ENCODE peak calls at places on chromosomes 13 and 19, in ten cellular contexts. T, X, C, K, S, P, G, N, M and I are unnamed samples.

GRCh38 chr13:80157261-80157942 is 183.5 kb downstream of the SPRY2 start:
- DNase-seq in T (no peak), X (no peak), C (no peak), K (no peak), S (no peak), P (no peak), G (no peak), N (no peak), M (no peak), I (no peak)

GRCh38 chr13:41960700-41961697 is at the start of gene VWA8:
- DNase-seq in T (peak), X (peak), C (peak), K (peak), S (peak), P (peak), G (peak), N (peak), M (peak), I (peak)

GRCh38 chr13:106129993-106130392 is 405.5 kb downstream of the EFNB2 start:
- DNase-seq in T (no peak), X (no peak), C (no peak), K (no peak), S (no peak), P (no peak), G (no peak), N (no peak), M (no peak), I (no peak)

GRCh38 chr13:45339867-45340266 is 1.1 kb downstream of the TPT1 start:
- DNase-seq in T (no peak), X (no peak), C (no peak), K (no peak), S (no peak), P (no peak), G (no peak), N (no peak), M (no peak), I (no peak)

GRCh38 chr13:22846551-22846950 is 334.2 kb upstream of the SGCG start:
- DNase-seq in T (no peak), X (no peak), C (no peak), K (no peak), S (no peak), P (no peak), G (no peak), N (no peak), M (no peak), I (no peak)

GRCh38 chr13:52760078-52760477 is 20.5 kb upstream of the CNMD start:
- DNase-seq in T (no peak), X (no peak), C (no peak), K (no peak), S (no peak), P (no peak), G (no peak), N (no peak), M (no peak), I (no peak)

GRCh38 chr19:33683881-33684549 is 62.3 kb downstream of the CHST8 start:
- DNase-seq in T (peak), X (peak), C (peak), K (no peak), S (no peak), P (no peak), G (no peak), N (no peak), M (no peak), I (no peak)

GRCh38 chr19:13234518-13234917 is 84.3 kb downstream of the IER2 start:
- DNase-seq in T (peak), X (no peak), C (peak), K (peak), S (peak), P (no peak), G (no peak), N (peak), M (no peak), I (peak)

GRCh38 chr13:44373601-44374347 is at the start of gene SERP2:
- DNase-seq in T (peak), X (no peak), C (peak), K (no peak), S (no peak), P (no peak), G (peak), N (no peak), M (no peak), I (peak)

GRCh38 chr13:84649853-84650252 is 767.6 kb upstream of the SLITRK1 start:
- DNase-seq in T (no peak), X (no peak), C (no peak), K (no peak), S (no peak), P (no peak), G (no peak), N (no peak), M (no peak), I (no peak)

GRCh38 chr13:50410921-50411712 is 395.9 kb downstream of the KCNRG start:
- DNase-seq in T (peak), X (peak), C (peak), K (no peak), S (no peak), P (no peak), G (no peak), N (peak), M (no peak), I (no peak)

GRCh38 chr19:10010247-10010691 is at the start of gene COL5A3:
- DNase-seq in T (peak), X (no peak), C (peak), K (no peak), S (no peak), P (no peak), G (no peak), N (no peak), M (no peak), I (peak)

GRCh38 chr19:4657262-4657661 is 12.9 kb downstream of the MYDGF start:
- DNase-seq in T (no peak), X (no peak), C (no peak), K (no peak), S (no peak), P (no peak), G (no peak), N (no peak), M (no peak), I (no peak)

GRCh38 chr13:113078895-113079720 is 26.5 kb upstream of the F7 start:
- DNase-seq in T (peak), X (no peak), C (peak), K (no peak), S (no peak), P (no peak), G (peak), N (no peak), M (no peak), I (no peak)